ENCODE peak calls at places on chromosomes 1 and 21, in eight cellular contexts. B is effector memory CD4-positive, alpha-beta T cell; K is left lung; Q is breast epithelium; X is lower leg skin; E is OCI-LY7; M is endodermal cell; Y is Panc1. G is an unnamed sample.

GRCh38 chr1:27595597-27595996 is 8.3 kb downstream of the AHDC1 start:
- DNase-seq in X (no peak), M (no peak), E (no peak), Y (no peak), K (no peak), B (no peak), Q (no peak), G (no peak)

GRCh38 chr1:38082678-38083317 is 36.2 kb upstream of the POU3F1 start:
- DNase-seq in X (no peak), K (no peak), B (no peak), Q (no peak), Y (no peak), E (no peak), M (no peak), G (no peak)

GRCh38 chr1:82778612-82779011 is 977.9 kb downstream of the ADGRL2 start:
- DNase-seq in Q (no peak), E (no peak), X (no peak), B (no peak), M (peak), K (no peak), Y (no peak), G (no peak)

GRCh38 chr21:43740497-43741156 is 21.7 kb downstream of the PDXK start:
- DNase-seq in E (no peak), K (no peak), M (peak), Q (peak), B (no peak), X (no peak), Y (no peak), G (no peak)

GRCh38 chr1:31815752-31816484 is at the start of gene SPOCD1:
- DNase-seq in Y (no peak), E (peak), Q (no peak), B (peak), M (peak), X (peak), K (peak), G (peak)

GRCh38 chr1:36560621-36561364 is 78.1 kb upstream of the CSF3R start:
- DNase-seq in X (no peak), Y (no peak), K (no peak), M (peak), Q (no peak), B (no peak), E (no peak), G (no peak)

GRCh38 chr1:174982971-174983689 is 16.6 kb upstream of the CACYBP start:
- DNase-seq in Y (no peak), B (peak), X (no peak), E (peak), M (no peak), Q (no peak), K (no peak), G (peak)

GRCh38 chr1:13707211-13707610 is 7.2 kb downstream of the PRDM2 start:
- DNase-seq in M (no peak), Q (no peak), K (no peak), Y (no peak), X (no peak), E (no peak), B (no peak), G (no peak)

GRCh38 chr1:63359561-63359960 is 7.9 kb upstream of the ALG6 start:
- DNase-seq in M (no peak), K (no peak), Q (no peak), Y (no peak), B (no peak), E (no peak), X (no peak), G (no peak)

GRCh38 chr1:68229927-68230812 is 2.2 kb downstream of the WLS start:
- DNase-seq in E (no peak), Y (no peak), M (peak), X (no peak), B (no peak), Q (no peak), K (no peak), G (no peak)

GRCh38 chr1:30271401-30272287 is 451.7 kb downstream of the MATN1 start:
- DNase-seq in Y (no peak), Q (no peak), B (no peak), M (peak), X (no peak), K (no peak), E (no peak), G (no peak)

GRCh38 chr1:47724427-47724999 is 272.7 kb downstream of the TRABD2B start:
- DNase-seq in B (no peak), X (no peak), M (no peak), E (no peak), Y (no peak), Q (no peak), K (no peak), G (no peak)

GRCh38 chr1:41629571-41629970 is 145.1 kb upstream of the EDN2 start:
- DNase-seq in M (peak), E (no peak), Q (no peak), X (no peak), Y (no peak), B (no peak), K (no peak), G (no peak)

GRCh38 chr1:196148367-196148970 is 459.8 kb downstream of the KCNT2 start:
- DNase-seq in M (no peak), Y (peak), X (no peak), B (no peak), Q (no peak), K (no peak), E (peak), G (no peak)

GRCh38 chr1:35882586-35882944 is 444 bp upstream of the AGO1 start:
- DNase-seq in X (no peak), Q (no peak), B (no peak), Y (no peak), M (no peak), E (no peak), K (no peak), G (no peak)

GRCh38 chr1:45974541-45975269 is 157.7 kb downstream of the PIK3R3 start:
- DNase-seq in M (no peak), K (no peak), Y (no peak), E (no peak), B (no peak), Q (no peak), X (no peak), G (no peak)

GRCh38 chr1:27135920-27136551 is 18.9 kb downstream of the SLC9A1 start:
- DNase-seq in K (peak), X (no peak), Q (no peak), Y (no peak), E (peak), B (peak), M (peak), G (peak)

GRCh38 chr1:186152227-186152944 is 222.7 kb downstream of the TPR start:
- DNase-seq in M (no peak), X (no peak), K (no peak), B (no peak), Q (peak), E (no peak), Y (no peak), G (no peak)

GRCh38 chr1:200415693-200416593 is 6.1 kb upstream of the ZNF281 start:
- DNase-seq in X (peak), K (peak), M (no peak), E (no peak), Y (peak), B (no peak), Q (peak), G (no peak)

GRCh38 chr1:88855986-88856385 is 35.4 kb downstream of the GTF2B start:
- DNase-seq in Y (no peak), X (no peak), M (no peak), B (no peak), E (no peak), Q (no peak), K (no peak), G (no peak)

GRCh38 chr1:150999051-150999674 is 7.5 kb downstream of the MINDY1 start:
- DNase-seq in E (no peak), Y (no peak), X (no peak), M (no peak), Q (no peak), B (no peak), K (no peak), G (no peak)

GRCh38 chr1:44327679-44328491 is 27.2 kb downstream of the ERI3 start:
- DNase-seq in Q (peak), K (peak), X (peak), E (no peak), Y (peak), B (no peak), M (peak), G (no peak)

GRCh38 chr1:36115200-36115669 is 9.8 kb downstream of the COL8A2 start:
- DNase-seq in K (no peak), Q (peak), B (no peak), Y (no peak), E (no peak), M (peak), X (no peak), G (no peak)

GRCh38 chr1:97907886-97908285 is 12.9 kb downstream of the DPYD start:
- DNase-seq in Y (no peak), B (no peak), E (no peak), K (no peak), X (no peak), Q (no peak), M (no peak), G (no peak)

GRCh38 chr1:119582801-119583200 is 65.3 kb downstream of the ZNF697 start:
- DNase-seq in B (no peak), E (peak), Y (peak), K (peak), Q (peak), X (peak), M (peak), G (no peak)

GRCh38 chr1:105100102-105100501 is 1350.4 kb downstream of the AMY1C start:
- DNase-seq in M (no peak), E (no peak), X (no peak), Q (no peak), K (no peak), Y (no peak), B (no peak), G (no peak)

GRCh38 chr1:231419738-231420298 is 2.3 kb downstream of the EGLN1 start:
- DNase-seq in X (no peak), K (no peak), E (peak), B (no peak), M (no peak), Q (no peak), Y (no peak), G (no peak)

GRCh38 chr1:93215322-93215721 is 34.8 kb downstream of the CCDC18 start:
- DNase-seq in X (no peak), M (no peak), K (no peak), Q (no peak), E (no peak), B (no peak), Y (no peak), G (no peak)

GRCh38 chr1:235009561-235010306 is 118.9 kb downstream of the TOMM20 start:
- DNase-seq in B (no peak), X (no peak), K (no peak), E (no peak), Q (no peak), M (peak), Y (no peak), G (no peak)

GRCh38 chr21:27480841-27481261 is 514.0 kb upstream of the ADAMTS5 start:
- DNase-seq in B (no peak), E (no peak), X (no peak), Q (peak), M (no peak), K (no peak), Y (no peak), G (no peak)

GRCh38 chr1:172135076-172135672 is 285.3 kb upstream of the C1orf105 start:
- DNase-seq in K (no peak), X (no peak), B (no peak), E (peak), M (no peak), Q (no peak), Y (no peak), G (no peak)

GRCh38 chr1:167695756-167696561 is 25.8 kb upstream of the MPZL1 start:
- DNase-seq in B (no peak), Y (no peak), E (no peak), M (no peak), X (no peak), K (no peak), Q (no peak), G (no peak)

GRCh38 chr1:28973850-28974841 is 59.8 kb downstream of the EPB41 start:
- DNase-seq in M (no peak), E (no peak), X (no peak), Y (no peak), Q (no peak), K (no peak), B (no peak), G (no peak)

DNA sequence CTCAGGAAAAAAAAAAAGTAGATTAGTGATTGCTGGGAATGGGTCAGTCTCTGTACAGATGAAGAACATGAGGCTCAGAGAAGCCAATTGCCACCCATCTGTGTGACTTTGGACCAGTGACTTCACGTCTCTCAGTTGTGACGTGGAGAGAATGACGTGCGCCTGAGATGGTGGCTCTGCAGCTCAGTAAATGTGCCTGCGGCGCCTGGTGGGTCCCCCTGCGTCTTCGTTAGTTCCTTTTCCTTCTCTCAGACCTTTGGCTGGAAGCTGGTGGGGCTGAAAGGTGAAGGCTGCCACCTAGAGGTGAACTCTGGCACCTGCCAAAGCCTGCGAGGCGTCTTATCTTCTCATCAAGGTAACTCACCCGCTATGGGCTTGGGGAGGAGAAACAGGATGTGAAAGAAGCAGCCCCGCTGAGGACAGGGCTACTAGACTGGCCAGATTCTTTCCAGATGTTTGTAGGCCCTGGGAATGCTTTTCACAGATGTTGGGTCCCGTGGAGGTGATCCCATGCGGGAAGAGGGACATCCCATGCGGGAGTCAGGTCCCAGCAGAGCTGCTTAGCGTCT is 8.7 kb upstream of the E2F2 start:
- DNase-seq in E (peak), Y (peak), K (peak), X (peak), Q (peak), M (peak), B (peak), G (peak)
- H3K4me3 ChIP-seq in E (peak), Y (peak), K (no peak), X (no peak), Q (peak), M (no peak), B (peak), G (no peak)

DNA sequence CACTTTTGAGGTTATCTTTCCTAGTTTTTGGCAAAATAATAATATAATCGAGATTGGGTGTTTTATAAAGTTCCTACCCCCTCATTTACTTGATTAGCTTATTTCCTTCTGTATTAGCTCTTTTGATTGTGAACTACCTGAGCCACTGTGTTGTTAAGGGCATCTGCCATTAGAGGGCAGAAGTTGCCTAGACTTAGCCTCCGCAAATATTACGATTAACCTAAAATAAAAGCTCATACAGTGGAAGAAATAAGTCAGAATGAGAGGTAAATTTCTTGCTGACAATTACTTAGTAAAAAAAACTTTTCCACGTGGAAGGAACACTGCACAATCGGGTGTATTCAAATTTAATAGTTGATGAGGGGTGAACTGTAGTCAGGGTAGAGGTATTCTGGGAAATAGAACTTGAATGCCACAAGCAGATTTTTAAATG is 2.3 kb downstream of the H3-3A start:
- DNase-seq in Q (peak), M (peak), E (peak), Y (no peak), B (peak), K (no peak), X (peak), G (peak)
- H3K4me3 ChIP-seq in Q (peak), M (peak), E (peak), Y (peak), B (peak), K (peak), X (no peak), G (peak)

GRCh38 chr21:44871576-44872265 is 1.8 kb downstream of the PTTG1IP start:
- DNase-seq in E (no peak), Y (no peak), K (peak), B (no peak), M (no peak), X (peak), Q (no peak), G (no peak)
- H3K4me3 ChIP-seq in E (peak), Y (peak), K (peak), B (peak), M (peak), X (no peak), Q (peak), G (peak)

GRCh38 chr1:8023995-8024313 is 2.2 kb downstream of the ERRFI1 start:
- DNase-seq in B (no peak), E (no peak), K (no peak), Q (no peak), Y (no peak), X (no peak), M (no peak), G (no peak)
- H3K4me3 ChIP-seq in B (no peak), E (no peak), K (peak), Q (peak), Y (peak), X (no peak), M (peak), G (no peak)

GRCh38 chr21:37462087-37462861 is 95.7 kb downstream of the DYRK1A start:
- DNase-seq in Q (no peak), E (no peak), M (no peak), B (no peak), Y (no peak), K (no peak), X (no peak), G (no peak)
- H3K4me3 ChIP-seq in Q (no peak), E (peak), M (no peak), B (no peak), Y (no peak), K (no peak), X (no peak), G (no peak)

G was measured in CD8-positive, alpha-beta memory T cell.